ENCODE peak calls at places on chromosome 13, in six cellular contexts. I, B, V, C, N and T are unnamed samples.

GRCh38 chr13:101262306-101262705 is 154.0 kb downstream of the NALCN start:
- DNase-seq in I (no peak), V (no peak), C (no peak), B (no peak), N (no peak), T (no peak)

GRCh38 chr13:48656621-48657020 is 2.9 kb downstream of the CYSLTR2 start:
- DNase-seq in C (no peak), V (no peak), I (no peak), N (peak; percentile 84), B (no peak), T (no peak)

GRCh38 chr13:24627090-24627714 is 53.0 kb upstream of the ATP12A start:
- DNase-seq in C (no peak), V (no peak), N (peak; percentile 22), I (no peak), B (no peak), T (no peak)

GRCh38 chr13:33015791-33016323 is 366 bp upstream of the KL start:
- DNase-seq in C (peak; percentile 53), N (no peak), V (no peak), B (no peak), I (no peak), T (no peak)

GRCh38 chr13:25902946-25903345 is 148.9 kb downstream of the SHISA2 start:
- DNase-seq in B (no peak), C (no peak), I (no peak), V (no peak), N (no peak), T (no peak)

GRCh38 chr13:52127378-52127777 is 1.5 kb downstream of the NEK5 start:
- DNase-seq in N (peak; percentile 55), I (no peak), V (no peak), C (no peak), B (no peak), T (no peak)

GRCh38 chr13:103803349-103803748 is 737.1 kb upstream of the SLC10A2 start:
- DNase-seq in I (no peak), C (no peak), B (no peak), V (no peak), N (no peak), T (no peak)

GRCh38 chr13:36919206-36919832 is 719 bp downstream of the SMAD9 start:
- DNase-seq in V (peak; percentile 79), N (peak; percentile 25), B (peak; percentile 9), I (no peak), C (no peak), T (no peak)

GRCh38 chr13:43356566-43356965 is 333.2 kb downstream of the DNAJC15 start:
- DNase-seq in I (no peak), B (no peak), N (no peak), V (no peak), C (no peak), T (no peak)

GRCh38 chr13:50393641-50394040 is 378.4 kb downstream of the KCNRG start:
- DNase-seq in N (peak; percentile 42), V (no peak), C (no peak), I (no peak), B (no peak), T (no peak)

GRCh38 chr13:39353988-39354387 is 249.0 kb downstream of the LHFPL6 start:
- DNase-seq in B (peak; percentile 21), I (no peak), C (no peak), V (no peak), N (peak; percentile 73), T (no peak)

GRCh38 chr13:91245283-91245682 is 102.2 kb upstream of the MIR17HG start:
- DNase-seq in N (no peak), C (no peak), V (no peak), B (no peak), I (no peak), T (no peak)

GRCh38 chr13:91248249-91248648 is 99.2 kb upstream of the MIR17HG start:
- DNase-seq in V (no peak), N (no peak), B (no peak), I (no peak), C (no peak), T (no peak)

GRCh38 chr13:91249370-91249769 is 98.1 kb upstream of the MIR17HG start:
- DNase-seq in I (no peak), B (no peak), N (no peak), C (no peak), V (no peak), T (no peak)

GRCh38 chr13:91242652-91243051 is 104.8 kb upstream of the MIR17HG start:
- DNase-seq in B (peak; percentile 1), N (peak; percentile 6), C (no peak), V (no peak), I (no peak), T (no peak)

GRCh38 chr13:91247768-91248167 is 99.7 kb upstream of the MIR17HG start:
- DNase-seq in C (no peak), V (no peak), N (peak; percentile 5), B (peak; percentile 15), I (no peak), T (no peak)
- TF ChIP-seq CTCF in C (peak; percentile 27), V (no peak), N (peak; percentile 10), B (peak; percentile 10), I (no peak), T (peak; percentile 30)

GRCh38 chr13:89515948-89516347 is 1831.5 kb upstream of the MIR17HG start:
- DNase-seq in V (no peak), I (no peak), N (no peak), B (no peak), C (no peak), T (no peak)

GRCh38 chr13:89520468-89520867 is 1827.0 kb upstream of the MIR17HG start:
- DNase-seq in I (no peak), C (no peak), N (no peak), V (no peak), B (no peak), T (no peak)

GRCh38 chr13:89518289-89519077 is 1829.0 kb upstream of the MIR17HG start:
- DNase-seq in V (no peak), C (no peak), B (no peak), I (no peak), N (no peak), T (no peak)

DNA sequence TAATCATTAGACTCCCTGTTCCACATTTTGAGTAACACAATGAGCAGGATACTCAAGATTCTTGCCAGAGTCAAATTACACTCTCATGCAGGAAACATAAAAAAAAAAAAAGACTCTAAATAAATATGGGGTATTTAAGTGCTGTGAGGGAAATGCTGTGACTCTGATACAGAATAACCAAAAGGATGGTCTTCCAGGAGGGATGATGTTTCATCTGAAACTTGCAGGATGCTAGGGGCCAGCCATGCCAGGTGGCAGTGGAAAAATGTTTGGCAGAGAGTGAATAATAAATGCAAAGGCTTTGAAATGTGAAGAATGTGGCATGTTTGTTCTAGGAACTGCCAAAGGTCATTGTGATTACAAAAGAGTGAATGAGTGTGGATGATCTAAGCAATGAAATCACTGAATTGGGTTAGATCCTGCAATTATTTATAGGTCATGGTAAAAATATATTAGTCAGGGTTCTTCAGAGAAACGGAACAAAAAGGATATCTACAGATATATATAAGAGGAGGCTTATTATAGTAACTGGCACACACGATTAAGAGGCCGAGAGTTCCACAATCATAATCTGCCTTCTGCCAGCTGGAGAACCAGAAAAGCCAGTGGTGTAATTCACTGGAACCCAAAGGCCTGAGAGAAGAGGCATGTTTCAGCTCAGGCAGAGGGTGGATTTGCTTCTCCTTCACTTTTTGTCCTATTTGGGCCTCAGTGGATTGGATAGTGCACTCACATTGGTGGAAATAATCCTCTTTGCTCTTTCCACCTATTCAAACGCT is 1832.8 kb upstream of the MIR17HG start:
- DNase-seq in I (no peak), N (peak; percentile 33), V (no peak), B (peak; percentile 83), C (no peak), T (peak; percentile 54)
- H3K27ac ChIP-seq in I (no peak overlapping the region), N (no peak overlapping the region), V (no peak overlapping the region), B (no peak overlapping the region), C (peak overlapping the region; percentile 48), T (peak overlapping the region; percentile 89)

GRCh38 chr13:53201454-53202225 is 173.0 kb downstream of the OLFM4 start:
- DNase-seq in I (no peak), V (no peak), N (peak; percentile 7), B (no peak), C (peak; percentile 52), T (peak; percentile 35)
- TF ChIP-seq CTCF in I (no peak), V (no peak), N (peak; percentile 38), B (no peak), C (peak; percentile 28), T (peak; percentile 27)

GRCh38 chr13:29254971-29255370 is 340.5 kb downstream of the SLC7A1 start:
- DNase-seq in C (no peak), N (no peak), I (no peak), V (no peak), B (no peak), T (no peak)
- H3K27ac ChIP-seq in C (no peak overlapping the region), N (no peak overlapping the region), I (no peak overlapping the region), V (no peak overlapping the region), B (no peak overlapping the region), T (no peak overlapping the region)

DNA sequence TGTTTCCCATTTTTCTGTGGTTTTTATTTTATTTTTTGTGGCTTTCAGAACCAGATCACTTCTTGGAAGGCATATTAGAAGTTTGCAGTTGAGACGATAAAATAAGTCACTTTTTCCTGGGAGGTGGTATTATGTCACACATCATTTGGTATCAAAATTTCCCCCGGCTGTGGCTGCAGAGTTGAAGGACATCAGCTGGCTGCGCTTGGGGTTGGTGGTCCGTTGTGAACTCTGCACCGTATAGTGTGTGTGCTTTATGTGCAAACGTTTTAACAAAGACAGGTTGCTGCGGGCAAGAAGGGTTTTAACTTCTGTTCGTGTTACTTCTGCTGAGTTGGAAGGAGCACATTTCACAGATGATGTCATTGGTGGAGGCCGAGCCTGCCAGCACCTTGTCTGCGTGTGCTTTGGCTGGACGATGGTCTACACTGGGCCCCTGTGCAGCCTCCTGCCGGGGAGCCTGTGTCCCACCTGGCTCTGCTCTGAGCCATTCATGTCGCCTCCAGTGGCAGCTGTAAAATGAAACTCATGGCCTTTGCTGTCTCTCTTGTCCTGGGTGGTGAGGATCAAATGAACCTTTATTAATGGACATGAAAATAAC is 9.6 kb downstream of the ATP11A start:
- DNase-seq in I (no peak), B (no peak), C (no peak), N (no peak), V (no peak), T (no peak)
- TF ChIP-seq CTCF in I (no peak), B (no peak), C (no peak), N (no peak), V (no peak), T (no peak)

GRCh38 chr13:20566917-20567755 is at the start of gene IFT88:
- DNase-seq in B (peak; percentile 85), N (peak; percentile 94), V (peak; percentile 94), I (peak; percentile 79), C (peak; percentile 94), T (peak; percentile 65)
- H3K27ac ChIP-seq in B (peak within 1 kb of the TSS; percentile 97), N (peak within 1 kb of the TSS; percentile 95), V (peak within 1 kb of the TSS; percentile 93), I (peak within 1 kb of the TSS; percentile 70), C (peak within 1 kb of the TSS; percentile 83), T (peak within 1 kb of the TSS; percentile 77)

GRCh38 chr13:60226507-60226906 is 62.8 kb upstream of the DIAPH3 start:
- DNase-seq in N (peak; percentile 53), I (no peak), V (no peak), C (no peak), B (peak; percentile 54), T (no peak)
- TF ChIP-seq CTCF in N (peak; percentile 50), I (no peak), V (no peak), C (peak; percentile 22), B (peak; percentile 55), T (peak; percentile 35)